ENCODE peak calls at places on chromosomes 4 and X, in nine cellular contexts. A is HepG2, U is GM23338, P is A549, W is SK-N-SH, O is GM12878, J is HL-60, K is K562, E is Panc1. F is an unnamed sample.
A peak's percentile ranks its signal among the peaks of the same experiment; 100 is the strongest.

GRCh38 chrX:97490656-97491055 is 606.9 kb downstream of the RPA4 start:
- DNase-seq in A (no peak), U (no peak), P (no peak), W (no peak), O (no peak), J (peak; percentile 6), K (no peak), E (no peak), F (no peak)

GRCh38 chrX:78624884-78625283 is 34.2 kb downstream of the RTL3 start:
- DNase-seq in A (no peak), U (no peak), P (no peak), W (no peak), O (no peak), J (no peak), K (no peak), E (no peak), F (no peak)

GRCh38 chrX:123756320-123756719 is 23.5 kb upstream of the THOC2 start:
- DNase-seq in A (no peak), U (no peak), P (no peak), W (no peak), O (no peak), J (no peak), K (no peak), E (no peak), F (no peak)

GRCh38 chr4:152996101-152996500 is 60.0 kb downstream of the FHDC1 start:
- DNase-seq in A (no peak), U (no peak), P (no peak), W (no peak), O (no peak), J (no peak), K (no peak), E (no peak), F (no peak)

GRCh38 chrX:13009844-13010243 is 34.6 kb downstream of the FAM9C start:
- DNase-seq in A (no peak), U (no peak), P (no peak), W (no peak), O (no peak), J (no peak), K (no peak), E (no peak), F (no peak)

GRCh38 chr4:122346503-122346902 is 32.3 kb upstream of the ADAD1 start:
- DNase-seq in A (no peak), U (no peak), P (no peak), W (no peak), O (no peak), J (no peak), K (no peak), E (no peak), F (no peak)

GRCh38 chr4:108168672-108169562 is at the start of gene LEF1:
- DNase-seq in A (no peak), U (peak; percentile 84), P (no peak), W (peak; percentile 63), O (no peak), J (no peak), K (peak; percentile 75), E (no peak), F (no peak)

GRCh38 chr4:57119054-57119651 is 9.0 kb upstream of the IGFBP7 start:
- DNase-seq in A (no peak), U (no peak), P (no peak), W (no peak), O (no peak), J (no peak), K (no peak), E (no peak), F (no peak)

GRCh38 chr4:105631818-105632400 is 76.6 kb downstream of the INTS12 start:
- DNase-seq in A (no peak), U (peak; percentile 38), P (no peak), W (no peak), O (no peak), J (no peak), K (no peak), E (no peak), F (no peak)

GRCh38 chr4:17352357-17352756 is 159.5 kb downstream of the QDPR start:
- DNase-seq in A (no peak), U (no peak), P (no peak), W (no peak), O (no peak), J (no peak), K (no peak), E (no peak), F (no peak)

GRCh38 chrX:56803849-56804681 is 75.0 kb downstream of the NBDY start:
- DNase-seq in A (no peak), U (no peak), P (no peak), W (no peak), O (no peak), J (no peak), K (no peak), E (no peak), F (no peak)

GRCh38 chrX:56802921-56803848 is 74.1 kb downstream of the NBDY start:
- DNase-seq in A (peak; percentile 39), U (peak; percentile 51), P (no peak), W (peak; percentile 47), O (peak; percentile 77), J (peak; percentile 57), K (peak; percentile 17), E (peak; percentile 10), F (no peak)

GRCh38 chrX:56800307-56800706 is 71.3 kb downstream of the NBDY start:
- DNase-seq in A (no peak), U (no peak), P (no peak), W (no peak), O (no peak), J (no peak), K (no peak), E (no peak), F (no peak)

GRCh38 chrX:56800801-56801200 is 71.8 kb downstream of the NBDY start:
- DNase-seq in A (no peak), U (no peak), P (no peak), W (peak; percentile 5), O (no peak), J (no peak), K (no peak), E (no peak), F (no peak)

GRCh38 chrX:56802428-56802827 is 73.4 kb downstream of the NBDY start:
- DNase-seq in A (no peak), U (no peak), P (no peak), W (no peak), O (no peak), J (no peak), K (no peak), E (no peak), F (no peak)
- H3K4me3 ChIP-seq in A (no peak overlapping the region), U (no peak overlapping the region), P (no peak overlapping the region), W (no peak overlapping the region), O (peak overlapping the region; percentile 60), J (no peak overlapping the region), K (no peak overlapping the region), E (no peak overlapping the region), F (no peak overlapping the region)

GRCh38 chrX:49089553-49089952 is 9.9 kb upstream of the WDR45 start:
- DNase-seq in A (no peak), U (no peak), P (no peak), W (no peak), O (no peak), J (no peak), K (no peak), E (no peak), F (no peak)
- TF ChIP-seq REST in A (no peak), U (no peak), P (no peak), W (no peak), O (no peak), J (no peak), K (no peak), E (no peak), F (no peak)

GRCh38 chr4:59869559-59869958 is 1330.6 kb upstream of the ADGRL3 start:
- DNase-seq in A (no peak), U (no peak), P (no peak), W (no peak), O (no peak), J (no peak), K (no peak), E (no peak), F (no peak)

DNA sequence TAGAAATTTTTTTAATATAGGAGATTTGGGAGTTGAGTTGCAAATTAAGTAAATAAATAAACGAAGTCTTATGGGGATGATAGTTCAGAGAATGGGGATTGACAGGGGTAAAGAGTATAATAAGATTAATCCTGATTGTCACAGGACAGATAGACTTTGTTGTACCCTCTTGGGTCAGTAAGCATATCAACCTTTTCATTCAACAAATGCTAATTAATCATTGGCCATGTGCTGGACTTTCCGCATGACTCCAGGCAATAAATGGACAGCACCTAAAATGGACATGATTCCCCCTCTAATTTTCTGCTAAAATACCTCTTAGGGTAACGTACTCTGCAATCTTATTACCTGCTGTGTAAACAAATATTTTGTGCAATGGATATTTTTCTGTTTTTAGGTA is 1331.1 kb upstream of the ADGRL3 start:
- DNase-seq in A (no peak), U (no peak), P (no peak), W (no peak), O (no peak), J (no peak), K (no peak), E (no peak), F (no peak)
- H3K4me3 ChIP-seq in A (no peak overlapping the region), U (no peak overlapping the region), P (no peak overlapping the region), W (no peak overlapping the region), O (no peak overlapping the region), J (no peak overlapping the region), K (no peak overlapping the region), E (no peak overlapping the region), F (no peak overlapping the region)

GRCh38 chr4:159048166-159048886 is 54.6 kb upstream of the RAPGEF2 start:
- DNase-seq in A (peak; percentile 84), U (peak; percentile 63), P (peak; percentile 21), W (peak; percentile 48), O (no peak), J (no peak), K (peak; percentile 39), E (peak; percentile 15), F (no peak)

GRCh38 chr4:159046683-159047082 is 56.2 kb upstream of the RAPGEF2 start:
- DNase-seq in A (peak; percentile 87), U (no peak), P (no peak), W (no peak), O (no peak), J (no peak), K (peak; percentile 23), E (no peak), F (no peak)

GRCh38 chr4:159049780-159050375 is 53.0 kb upstream of the RAPGEF2 start:
- DNase-seq in A (no peak), U (no peak), P (no peak), W (no peak), O (no peak), J (no peak), K (no peak), E (no peak), F (no peak)

GRCh38 chr4:159045321-159045720 is 57.6 kb upstream of the RAPGEF2 start:
- DNase-seq in A (no peak), U (no peak), P (no peak), W (no peak), O (no peak), J (no peak), K (no peak), E (no peak), F (no peak)

DNA sequence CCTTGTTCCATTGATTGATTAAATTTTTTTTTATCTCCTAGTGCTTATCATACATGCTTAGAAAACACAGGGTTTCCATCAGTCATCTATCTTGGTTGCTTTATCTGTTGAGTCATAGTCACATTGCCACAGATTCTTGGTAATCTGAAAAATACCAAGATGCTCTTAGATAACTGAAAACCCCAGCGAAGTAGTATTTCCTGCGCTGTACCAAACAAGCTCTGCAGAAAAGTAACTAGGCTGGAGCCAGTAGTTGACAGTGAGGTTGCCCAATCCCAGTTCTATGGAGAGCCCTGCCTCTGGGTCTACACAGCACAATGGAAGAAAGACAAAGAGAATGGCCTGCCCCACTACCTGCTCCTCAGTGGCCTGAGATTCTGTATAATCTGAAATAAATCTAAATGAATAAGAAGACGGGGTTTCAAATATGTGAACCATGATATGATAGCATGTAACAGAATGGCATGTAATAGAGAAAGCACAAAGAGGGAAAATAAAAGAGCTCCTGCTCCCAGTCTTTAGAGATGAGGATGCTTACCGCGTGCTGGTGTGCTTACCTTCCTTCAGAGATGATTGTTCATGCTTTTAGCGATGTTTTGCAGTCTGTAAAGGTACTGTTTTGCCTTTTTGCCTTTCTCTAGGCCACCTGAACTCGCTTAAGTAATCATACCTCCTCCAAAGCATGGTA is 55.3 kb upstream of the RAPGEF2 start:
- DNase-seq in A (peak; percentile 25), U (no peak), P (peak; percentile 1), W (no peak), O (no peak), J (no peak), K (peak; percentile 19), E (no peak), F (no peak)
- TF ChIP-seq REST in A (no peak), U (no peak), P (no peak), W (no peak), O (no peak), J (no peak), K (no peak), E (no peak), F (no peak)